ENCODE peak calls at places on chromosome 1, in six cellular contexts. L is tibial nerve; Y is BE2C; F is upper lobe of left lung; D is CD4-positive, alpha-beta T cell; K is fibroblast of lung. C is an unnamed sample. For H3K27me3, the result is how much of the 10 kb centered on the place peaks cover.

GRCh38 chr1:240701412-240701811 is 89.5 kb upstream of the GREM2 start:
- DNase-seq in L (no peak), Y (no peak), D (no peak), F (no peak), K (peak), C (no peak)

GRCh38 chr1:207755846-207756692 is 4.2 kb downstream of the CD46 start:
- DNase-seq in Y (no peak), D (no peak), F (no peak), L (no peak), K (no peak), C (no peak)

GRCh38 chr1:23922321-23922943 is 9.3 kb upstream of the CNR2 start:
- DNase-seq in K (no peak), D (no peak), L (no peak), Y (no peak), F (no peak), C (no peak)

GRCh38 chr1:191875994-191876393 is 282.3 kb upstream of the RGS18 start:
- DNase-seq in D (no peak), K (no peak), L (no peak), F (no peak), Y (no peak), C (no peak)

GRCh38 chr1:162388615-162389014 is 7.1 kb downstream of the C1orf226 start:
- DNase-seq in K (no peak), Y (no peak), L (no peak), D (no peak), F (no peak), C (no peak)

GRCh38 chr1:245990315-245991022 is 516.6 kb downstream of the SMYD3 start:
- DNase-seq in F (no peak), Y (no peak), K (no peak), D (no peak), L (no peak), C (no peak)

GRCh38 chr1:198540580-198540979 is at the start of gene ATP6V1G3:
- DNase-seq in D (no peak), K (no peak), F (no peak), Y (no peak), L (no peak), C (no peak)

GRCh38 chr1:116737020-116737854 is 17.0 kb upstream of the CD2 start:
- DNase-seq in D (peak), Y (peak), F (peak), L (peak), K (peak), C (peak)

GRCh38 chr1:157806431-157807149 is 13.3 kb downstream of the FCRL1 start:
- DNase-seq in L (no peak), F (no peak), D (no peak), Y (no peak), K (no peak), C (peak)

GRCh38 chr1:112881742-112882127 is 74.3 kb downstream of the SLC16A1 start:
- DNase-seq in D (no peak), L (no peak), F (no peak), Y (no peak), K (peak), C (no peak)

GRCh38 chr1:37574834-37575479 is 18.2 kb downstream of the DNALI1 start:
- DNase-seq in K (peak), L (no peak), Y (no peak), F (no peak), D (no peak), C (no peak)

GRCh38 chr1:165816157-165816556 is 11.3 kb upstream of the UCK2 start:
- DNase-seq in Y (no peak), D (no peak), F (no peak), K (no peak), L (no peak), C (no peak)

GRCh38 chr1:79295967-79296366 is 289.4 kb upstream of the ADGRL4 start:
- DNase-seq in F (no peak), K (no peak), L (peak), Y (no peak), D (no peak), C (no peak)

GRCh38 chr1:218330043-218330623 is 15.0 kb upstream of the TGFB2 start:
- DNase-seq in K (peak), Y (no peak), F (no peak), L (no peak), D (no peak), C (peak)

GRCh38 chr1:78240755-78241154 is 195.0 kb downstream of the GIPC2 start:
- DNase-seq in D (no peak), Y (no peak), L (no peak), K (peak), F (no peak), C (no peak)

GRCh38 chr1:45353685-45354084 is 13.4 kb upstream of the MUTYH start:
- DNase-seq in L (no peak), Y (no peak), D (no peak), K (no peak), F (no peak), C (no peak)

GRCh38 chr1:2179283-2180013 is 15.1 kb downstream of the FAAP20 start:
- DNase-seq in L (no peak), Y (peak), K (no peak), D (no peak), F (no peak), C (no peak)

GRCh38 chr1:221663321-221663720 is 78.6 kb downstream of the DUSP10 start:
- DNase-seq in D (no peak), K (peak), Y (no peak), F (no peak), L (no peak), C (no peak)

GRCh38 chr1:63929106-63929478 is 155.3 kb downstream of the ROR1 start:
- DNase-seq in Y (no peak), L (no peak), D (no peak), F (no peak), K (no peak), C (no peak)

GRCh38 chr1:25246600-25247023 is 642 bp downstream of the RSRP1 start:
- DNase-seq in Y (peak), K (peak), D (peak), L (no peak), F (no peak), C (no peak)

GRCh38 chr1:73626326-73626725 is 571.6 kb downstream of the LRRIQ3 start:
- DNase-seq in L (no peak), F (no peak), K (peak), D (no peak), Y (no peak), C (no peak)

GRCh38 chr1:41751804-41752513 is 166.8 kb downstream of the HIVEP3 start:
- DNase-seq in Y (no peak), D (no peak), L (no peak), K (peak), F (peak), C (peak)

GRCh38 chr1:180484490-180484889 is 17.9 kb downstream of the ACBD6 start:
- DNase-seq in F (no peak), D (no peak), Y (no peak), L (no peak), K (no peak), C (no peak)

GRCh38 chr1:45493116-45493697 is 2.2 kb upstream of the TESK2 start:
- DNase-seq in F (peak), K (peak), Y (peak), L (peak), D (peak), C (peak)

GRCh38 chr1:64505944-64506658 is 36.2 kb downstream of the CACHD1 start:
- DNase-seq in Y (no peak), K (peak), L (no peak), F (peak), D (peak), C (no peak)

GRCh38 chr1:227961651-227962050 is 13.9 kb upstream of the WNT9A start:
- DNase-seq in F (no peak), Y (no peak), D (no peak), K (no peak), L (no peak), C (peak)

GRCh38 chr1:88985033-88985432 is 7.4 kb downstream of the KYAT3 start:
- DNase-seq in K (peak), D (no peak), Y (peak), L (peak), F (no peak), C (peak)

GRCh38 chr1:50425376-50426107 is 2.3 kb upstream of the DMRTA2 start:
- DNase-seq in L (no peak), F (no peak), K (no peak), D (no peak), Y (no peak), C (no peak)

GRCh38 chr1:50427818-50428779 is 4.9 kb upstream of the DMRTA2 start:
- DNase-seq in Y (no peak), K (no peak), L (no peak), F (no peak), D (no peak), C (no peak)

GRCh38 chr1:50426108-50426700 is 3.0 kb upstream of the DMRTA2 start:
- DNase-seq in K (no peak), D (no peak), L (no peak), F (no peak), Y (no peak), C (no peak)

GRCh38 chr1:50426702-50427085 is 3.5 kb upstream of the DMRTA2 start:
- DNase-seq in K (no peak), D (no peak), F (no peak), Y (no peak), L (no peak), C (no peak)

GRCh38 chr1:50427086-50427817 is 4.0 kb upstream of the DMRTA2 start:
- DNase-seq in L (no peak), K (no peak), F (no peak), Y (no peak), D (no peak), C (no peak)
- H3K27me3 ChIP-seq in L (under half), K (half or more), F (under half), Y (half or more), D (half or more), C (under half)

GRCh38 chr1:53065391-53065790 is 3.4 kb downstream of the PODN start:
- DNase-seq in K (no peak), F (no peak), D (no peak), L (no peak), Y (no peak), C (no peak)

GRCh38 chr1:53061859-53062714 is at the start of gene PODN:
- DNase-seq in K (peak), L (peak), F (no peak), Y (no peak), D (no peak), C (no peak)

GRCh38 chr1:53066433-53066832 is 4.4 kb downstream of the PODN start:
- DNase-seq in D (no peak), K (no peak), F (no peak), Y (no peak), L (no peak), C (no peak)

GRCh38 chr1:53062731-53063591 is 948 bp downstream of the PODN start:
- DNase-seq in D (no peak), Y (no peak), L (no peak), F (no peak), K (no peak), C (no peak)

GRCh38 chr1:53063744-53064515 is 1.9 kb downstream of the PODN start:
- DNase-seq in L (no peak), Y (no peak), K (no peak), D (no peak), F (no peak), C (no peak)
- H3K27me3 ChIP-seq in L (under half), Y (under half), K (under half), D (half or more), F (under half), C (under half)

DNA sequence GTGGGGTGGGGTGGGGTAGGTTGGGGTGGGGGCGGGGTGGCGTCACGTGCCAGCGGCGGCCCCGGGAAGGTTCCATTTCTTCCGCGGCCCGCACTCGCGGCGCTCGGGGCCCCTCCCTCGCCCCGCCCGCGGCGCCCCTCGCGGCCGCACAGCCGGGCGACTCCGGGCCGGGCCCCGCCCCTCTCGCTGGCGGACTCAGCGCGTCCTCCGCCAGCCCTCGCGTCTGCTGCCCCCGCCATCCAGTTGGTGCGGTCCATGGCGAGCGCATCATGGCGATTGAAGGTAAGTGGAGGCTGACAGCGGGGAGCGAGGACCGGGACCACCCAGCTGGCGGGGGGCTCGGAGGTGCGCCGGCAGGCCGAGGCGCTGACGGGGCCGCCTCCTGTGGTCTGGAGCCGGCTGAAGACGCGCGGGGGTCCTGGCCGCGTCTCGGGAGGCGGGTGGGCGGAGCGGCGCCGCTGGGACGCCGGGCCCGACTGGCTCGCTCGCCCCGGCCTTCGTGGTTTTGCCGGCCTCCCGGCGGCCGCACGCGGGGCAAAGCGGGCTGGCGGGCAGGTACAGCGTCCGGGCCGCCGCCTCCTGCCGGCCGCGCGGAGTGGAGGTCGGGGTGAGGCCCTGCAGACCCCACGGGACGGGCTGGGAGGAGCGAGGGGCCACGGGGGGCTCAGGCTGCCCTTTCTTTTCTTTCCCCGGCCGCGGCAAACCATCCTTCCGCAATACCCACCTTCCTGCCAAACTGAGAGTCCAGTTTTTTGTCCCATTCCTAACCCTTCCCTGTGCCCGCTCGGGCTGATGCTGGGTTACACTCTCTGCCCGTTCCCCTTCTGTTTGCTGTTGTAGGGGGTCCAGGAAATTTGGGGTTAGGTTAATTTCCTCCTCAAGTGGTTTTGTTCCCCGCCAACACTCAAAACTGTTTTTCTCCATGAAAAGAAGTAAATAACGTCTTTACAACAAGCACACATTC is at the start of gene SYT14:
- DNase-seq in K (peak), L (no peak), Y (peak), F (no peak), D (no peak), C (no peak)
- H3K27me3 ChIP-seq in K (under half), L (under half), Y (under half), F (under half), D (under half), C (under half)

GRCh38 chr1:238546118-238546517 is 655.4 kb upstream of the ZP4 start:
- DNase-seq in F (no peak), Y (no peak), D (no peak), L (no peak), K (no peak), C (no peak)
- H3K27me3 ChIP-seq in F (under half), Y (under half), D (under half), L (under half), K (under half), C (under half)

GRCh38 chr1:154788241-154788870 is 81.7 kb downstream of the KCNN3 start:
- DNase-seq in K (no peak), D (no peak), Y (no peak), L (no peak), F (no peak), C (no peak)
- H3K27me3 ChIP-seq in K (under half), D (under half), Y (under half), L (under half), F (under half), C (under half)

GRCh38 chr1:166972193-166972592 is 3.1 kb downstream of the ILDR2 start:
- DNase-seq in D (no peak), K (no peak), Y (no peak), F (no peak), L (no peak), C (no peak)

GRCh38 chr1:166975361-166976129 is at the start of gene ILDR2:
- DNase-seq in Y (peak), F (peak), K (peak), D (peak), L (peak), C (peak)

GRCh38 chr1:166977951-166978350 is 2.6 kb upstream of the ILDR2 start:
- DNase-seq in F (no peak), K (no peak), Y (no peak), D (no peak), L (no peak), C (no peak)

GRCh38 chr1:166972827-166973226 is 2.5 kb downstream of the ILDR2 start:
- DNase-seq in D (no peak), F (no peak), K (no peak), L (no peak), Y (no peak), C (no peak)

GRCh38 chr1:166974647-166975345 is 544 bp downstream of the ILDR2 start:
- DNase-seq in K (no peak), L (no peak), Y (no peak), D (no peak), F (no peak), C (peak)
- H3K27me3 ChIP-seq in K (under half), L (under half), Y (under half), D (under half), F (under half), C (under half)

C was measured in Karpas-422.